ENCODE peak calls at places on chromosomes 13 and 19, in five cellular contexts. X is endothelial cell of umbilical vein, H is A549, Y is K562, G is HCT116. W is an unnamed sample.

GRCh38 chr19:55487884-55488687 is at the start of gene SSC5D:
- DNase-seq in X (no peak), G (no peak), Y (no peak), H (no peak), W (peak)

GRCh38 chr13:90968510-90968909 is 379.0 kb upstream of the MIR17HG start:
- DNase-seq in X (no peak), H (peak), Y (peak), G (peak), W (peak)

GRCh38 chr13:84430015-84430414 is 547.7 kb upstream of the SLITRK1 start:
- DNase-seq in Y (no peak), X (no peak), H (no peak), G (no peak), W (no peak)

GRCh38 chr13:60164490-60164889 is 762 bp upstream of the DIAPH3 start:
- DNase-seq in H (no peak), X (no peak), Y (no peak), G (no peak), W (no peak)

GRCh38 chr13:19061278-19061677 is 120.3 kb downstream of the TUBA3C start:
- DNase-seq in Y (no peak), X (no peak), G (no peak), H (no peak), W (no peak)

GRCh38 chr13:108609353-108609752 is 20.1 kb upstream of the MYO16 start:
- DNase-seq in G (peak), Y (peak), H (peak), X (no peak), W (peak)

GRCh38 chr19:9792191-9793050 is 23.9 kb upstream of the ZNF846 start:
- DNase-seq in X (peak), H (peak), Y (peak), G (no peak), W (peak)

GRCh38 chr13:91141619-91142061 is 205.8 kb upstream of the MIR17HG start:
- DNase-seq in H (no peak), X (no peak), Y (no peak), G (no peak), W (no peak)

GRCh38 chr13:27666951-27667350 is 45.3 kb downstream of the POLR1D start:
- DNase-seq in G (no peak), Y (peak), X (no peak), H (no peak), W (no peak)

GRCh38 chr13:100517706-100518105 is 70.9 kb downstream of the GGACT start:
- DNase-seq in X (no peak), Y (no peak), H (no peak), G (no peak), W (no peak)
- H3K4me3 ChIP-seq in X (no peak), Y (no peak), H (no peak), G (no peak), W (no peak)

GRCh38 chr19:54162241-54162805 is 2.8 kb upstream of the LENG1 start:
- DNase-seq in X (peak), G (peak), Y (peak), H (peak), W (peak)
- TF ChIP-seq POLR2A in X (no peak), G (no peak), Y (no peak), H (no peak), W (no peak)

GRCh38 chr13:29909975-29910674 is 59.7 kb upstream of the UBL3 start:
- DNase-seq in Y (no peak), G (no peak), H (peak), X (no peak), W (no peak)
- TF ChIP-seq MAX in Y (no peak), G (no peak), H (no peak), X (no peak), W (no peak)

DNA sequence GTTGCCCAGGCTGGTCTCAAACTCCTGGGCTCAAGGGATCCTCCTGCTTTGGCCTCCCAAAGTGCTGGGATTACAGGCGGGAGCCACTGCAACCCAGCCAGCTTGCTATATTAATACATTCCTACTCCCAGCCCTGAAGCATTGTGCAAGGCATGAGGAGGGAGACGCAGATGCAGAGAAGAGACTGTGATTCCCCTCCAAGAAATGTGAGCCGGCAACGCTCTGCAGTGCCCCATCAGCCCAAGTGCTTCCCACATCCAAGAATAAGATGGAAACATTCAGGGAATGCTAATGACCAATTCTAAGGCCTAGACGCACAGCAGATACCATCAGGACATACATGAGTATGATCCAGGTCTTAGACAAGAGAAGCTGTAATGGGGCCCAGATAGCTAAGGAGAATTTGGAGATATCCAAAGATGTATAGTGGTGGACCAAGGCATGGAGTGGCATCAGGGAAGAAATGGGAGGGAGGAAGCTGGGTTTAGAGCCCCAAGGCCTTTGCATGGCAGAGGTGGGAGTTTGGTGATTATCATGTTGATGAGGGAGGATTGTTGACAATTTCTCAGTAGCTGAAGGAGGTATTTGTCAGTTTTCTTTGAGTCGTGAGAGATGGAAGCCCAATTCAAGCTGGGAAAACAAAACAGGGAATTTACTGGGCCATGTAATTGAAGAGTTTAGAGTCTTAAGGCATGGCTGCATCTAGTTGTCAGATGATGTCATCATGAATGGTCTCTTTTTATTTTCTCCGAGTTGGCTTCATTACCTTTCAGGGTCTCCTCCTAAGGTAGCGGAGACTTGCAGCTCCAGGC is 2.9 kb downstream of the PPM1N start:
- DNase-seq in Y (no peak), X (no peak), G (no peak), H (no peak), W (no peak)
- H3K4me3 ChIP-seq in Y (no peak), X (no peak), G (no peak), H (no peak), W (no peak)

GRCh38 chr19:53102186-53102585 is 1.0 kb downstream of the ZNF160 start:
- DNase-seq in H (no peak), G (no peak), X (no peak), Y (peak), W (peak)

GRCh38 chr19:53103903-53104203 is 631 bp upstream of the ZNF160 start:
- DNase-seq in G (no peak), Y (no peak), H (no peak), X (no peak), W (no peak)

GRCh38 chr19:53102701-53103140 is 501 bp downstream of the ZNF160 start:
- DNase-seq in H (peak), X (peak), G (no peak), Y (peak), W (peak)

GRCh38 chr19:53101518-53101917 is 1.7 kb downstream of the ZNF160 start:
- DNase-seq in G (no peak), Y (peak), H (no peak), X (no peak), W (peak)

GRCh38 chr19:53103141-53103902 is at the start of gene ZNF160:
- DNase-seq in X (peak), H (peak), Y (peak), G (peak), W (peak)
- TF ChIP-seq POLR2A in X (peak), H (peak), Y (peak), G (peak), W (peak)

DNA sequence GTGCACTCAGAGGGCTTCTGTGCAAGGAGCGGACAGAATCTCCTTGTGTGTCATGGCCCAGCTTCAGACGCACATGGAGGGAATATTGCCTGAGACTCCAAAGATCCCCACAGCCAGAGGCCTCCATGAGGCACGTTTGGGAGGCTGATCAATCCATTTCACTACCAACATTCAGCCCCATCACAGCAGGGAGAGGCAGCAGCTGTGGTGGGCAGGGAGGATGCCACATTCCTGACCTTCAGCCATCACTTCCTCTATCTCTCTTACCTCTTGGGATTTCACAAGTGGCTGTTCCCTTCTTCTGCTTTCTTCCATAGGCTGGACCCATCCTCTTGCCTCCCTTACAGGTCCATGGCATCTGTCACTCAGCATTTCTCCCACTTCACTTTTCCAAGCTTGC is 82.4 kb upstream of the MBNL2 start:
- DNase-seq in G (no peak), H (no peak), X (no peak), Y (no peak), W (peak)
- TF ChIP-seq MAX in G (no peak), H (no peak), X (no peak), Y (no peak), W (no peak)

GRCh38 chr13:41809962-41810361 is 150.9 kb downstream of the VWA8 start:
- DNase-seq in Y (no peak), X (no peak), H (no peak), G (no peak), W (no peak)

GRCh38 chr13:41812851-41813250 is 148.1 kb downstream of the VWA8 start:
- DNase-seq in X (no peak), H (no peak), Y (no peak), G (no peak), W (no peak)

GRCh38 chr13:41813426-41813825 is 147.5 kb downstream of the VWA8 start:
- DNase-seq in X (no peak), Y (no peak), G (no peak), H (no peak), W (no peak)

GRCh38 chr13:41812237-41812636 is 148.7 kb downstream of the VWA8 start:
- DNase-seq in G (no peak), H (no peak), X (no peak), Y (no peak), W (no peak)

DNA sequence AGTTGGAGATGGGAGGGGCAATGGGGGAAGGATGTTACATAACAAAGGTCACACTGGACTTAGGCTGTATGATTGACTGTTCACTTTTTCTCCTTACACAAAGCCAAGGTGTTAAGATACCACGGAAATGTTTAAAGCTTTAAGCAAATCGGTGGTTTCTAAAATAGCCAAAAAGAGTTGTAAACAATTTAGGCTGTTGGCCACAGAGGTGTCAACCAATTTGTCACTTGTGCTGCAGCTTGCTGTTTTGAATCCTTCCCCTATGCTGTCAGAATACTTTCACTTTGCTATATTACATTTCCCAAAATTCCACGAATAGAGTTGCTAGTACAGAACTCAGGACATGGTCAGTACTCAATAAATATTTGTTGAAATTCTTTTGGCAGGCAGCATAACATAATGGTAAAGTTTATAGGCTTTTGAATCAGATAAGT is 149.3 kb downstream of the VWA8 start:
- DNase-seq in H (no peak), G (no peak), X (no peak), Y (no peak), W (no peak)
- H3K4me3 ChIP-seq in H (no peak), G (no peak), X (no peak), Y (no peak), W (no peak)

W was measured in NB4.